ENCODE peak calls at places on chromosomes 13 and 19, in ten cellular contexts. J is omental fat pad, G is endothelial cell, E is endothelial cell of umbilical vein, P is lower leg skin, D is fibroblast of pulmonary artery, C is AG04450, H is DND-41, V is RWPE1, Z is IMR-90. L is an unnamed sample.

GRCh38 chr13:39688278-39688677 is 32.8 kb downstream of the COG6 start:
- DNase-seq in J (no peak), G (no peak), E (no peak), P (no peak), D (no peak), C (no peak), H (no peak), V (no peak), Z (no peak), L (no peak)

GRCh38 chr13:102742506-102742905 is 31.1 kb downstream of the TEX30 start:
- DNase-seq in J (no peak), G (no peak), E (no peak), P (no peak), D (no peak), C (no peak), H (no peak), V (no peak), Z (no peak), L (no peak)

GRCh38 chr13:66036024-66036614 is 1194.0 kb downstream of the PCDH9 start:
- DNase-seq in J (no peak), G (no peak), E (peak), P (no peak), D (peak), C (no peak), H (no peak), V (no peak), Z (peak), L (no peak)

GRCh38 chr19:18029617-18030338 is 21.8 kb downstream of the ARRDC2 start:
- DNase-seq in J (no peak), G (no peak), E (peak), P (no peak), D (peak), C (no peak), H (no peak), V (no peak), Z (peak), L (peak)

GRCh38 chr13:104318121-104318520 is 1251.9 kb upstream of the SLC10A2 start:
- DNase-seq in J (no peak), G (no peak), E (peak), P (no peak), D (peak), C (no peak), H (no peak), V (no peak), Z (peak), L (no peak)

GRCh38 chr13:45492538-45492937 is 27.8 kb downstream of the COG3 start:
- DNase-seq in J (no peak), G (no peak), E (no peak), P (no peak), D (peak), C (no peak), H (no peak), V (no peak), Z (peak), L (peak)

GRCh38 chr19:44714597-44715169 is 15.7 kb downstream of the CEACAM16 start:
- DNase-seq in J (no peak), G (no peak), E (no peak), P (no peak), D (no peak), C (no peak), H (no peak), V (no peak), Z (no peak), L (no peak)

GRCh38 chr13:101231751-101232428 is 184.4 kb downstream of the NALCN start:
- DNase-seq in J (no peak), G (no peak), E (no peak), P (no peak), D (no peak), C (no peak), H (no peak), V (peak), Z (peak), L (peak)

GRCh38 chr13:66673401-66673800 is 556.7 kb downstream of the PCDH9 start:
- DNase-seq in J (no peak), G (no peak), E (no peak), P (no peak), D (peak), C (peak), H (no peak), V (no peak), Z (peak), L (peak)

GRCh38 chr13:86976521-86977324 is 694.4 kb upstream of the SLITRK5 start:
- DNase-seq in J (no peak), G (no peak), E (no peak), P (no peak), D (no peak), C (no peak), H (no peak), V (no peak), Z (peak), L (no peak)

GRCh38 chr13:35524192-35524591 is 47.7 kb upstream of the MAB21L1 start:
- DNase-seq in J (no peak), G (no peak), E (no peak), P (no peak), D (no peak), C (no peak), H (no peak), V (no peak), Z (no peak), L (no peak)

GRCh38 chr13:47033216-47033615 is 136.4 kb upstream of the HTR2A start:
- DNase-seq in J (no peak), G (no peak), E (no peak), P (no peak), D (peak), C (no peak), H (no peak), V (no peak), Z (peak), L (peak)

GRCh38 chr13:26480246-26480855 is 77.1 kb upstream of the WASF3 start:
- DNase-seq in J (no peak), G (no peak), E (no peak), P (peak), D (peak), C (no peak), H (no peak), V (peak), Z (peak), L (peak)

GRCh38 chr19:38061294-38061693 is 154.3 kb downstream of the SIPA1L3 start:
- DNase-seq in J (no peak), G (no peak), E (no peak), P (no peak), D (peak), C (peak), H (no peak), V (peak), Z (peak), L (peak)

GRCh38 chr19:12778020-12778904 is 2.9 kb upstream of the HOOK2 start:
- DNase-seq in J (no peak), G (peak), E (peak), P (peak), D (peak), C (no peak), H (peak), V (peak), Z (peak), L (peak)

GRCh38 chr19:1619094-1619439 is 13.8 kb upstream of the UQCR11 start:
- DNase-seq in J (no peak), G (no peak), E (no peak), P (no peak), D (no peak), C (no peak), H (no peak), V (no peak), Z (no peak), L (no peak)

GRCh38 chr19:23070353-23070781 is 46.5 kb upstream of the ZNF730 start:
- DNase-seq in J (no peak), G (no peak), E (no peak), P (no peak), D (peak), C (no peak), H (no peak), V (no peak), Z (peak), L (no peak)
- TF ChIP-seq CTCF in J (no peak), G (no peak), E (peak), P (no peak), D (peak), C (peak), H (peak), V (no peak), Z (peak), L (peak)

GRCh38 chr13:68261105-68261504 is 1031.0 kb upstream of the PCDH9 start:
- DNase-seq in J (no peak), G (no peak), E (no peak), P (no peak), D (no peak), C (no peak), H (no peak), V (no peak), Z (no peak), L (no peak)
- TF ChIP-seq CTCF in J (no peak), G (no peak), E (no peak), P (no peak), D (no peak), C (no peak), H (no peak), V (no peak), Z (no peak), L (no peak)

GRCh38 chr19:23309926-23310325 is 59.7 kb upstream of the ZNF724 start:
- DNase-seq in J (no peak), G (no peak), E (no peak), P (no peak), D (no peak), C (no peak), H (no peak), V (no peak), Z (no peak), L (no peak)

GRCh38 chr19:23310729-23311211 is 60.6 kb upstream of the ZNF724 start:
- DNase-seq in J (no peak), G (no peak), E (no peak), P (no peak), D (no peak), C (no peak), H (no peak), V (peak), Z (no peak), L (no peak)

GRCh38 chr19:23311551-23311950 is 61.4 kb upstream of the ZNF724 start:
- DNase-seq in J (no peak), G (no peak), E (no peak), P (no peak), D (no peak), C (no peak), H (no peak), V (no peak), Z (no peak), L (no peak)

GRCh38 chr19:23304238-23304637 is 54.0 kb upstream of the ZNF724 start:
- DNase-seq in J (no peak), G (no peak), E (no peak), P (no peak), D (no peak), C (no peak), H (no peak), V (no peak), Z (no peak), L (no peak)

DNA sequence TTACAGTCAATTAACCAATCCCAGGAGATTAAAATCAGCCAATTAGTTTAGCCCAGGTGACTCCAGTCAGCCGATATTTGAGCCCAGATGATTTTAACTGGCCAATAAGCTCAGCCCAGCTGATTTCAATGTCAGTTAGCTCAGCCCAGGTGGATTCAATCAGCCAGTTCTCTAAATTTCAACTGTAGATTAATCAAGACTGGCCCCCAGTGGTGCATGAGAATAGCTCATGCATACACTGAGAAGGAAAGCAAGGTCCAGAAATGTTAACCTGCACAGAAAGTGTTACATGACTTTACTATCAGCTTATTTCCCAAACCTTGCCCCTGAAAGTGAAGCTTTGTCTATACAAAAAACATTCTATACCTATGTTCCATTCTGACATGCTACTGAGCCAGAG is 55.4 kb upstream of the ZNF724 start:
- DNase-seq in J (no peak), G (no peak), E (no peak), P (no peak), D (no peak), C (no peak), H (no peak), V (peak), Z (no peak), L (no peak)
- TF ChIP-seq CTCF in J (no peak), G (no peak), E (no peak), P (no peak), D (no peak), C (no peak), H (peak), V (no peak), Z (no peak), L (no peak)

DNA sequence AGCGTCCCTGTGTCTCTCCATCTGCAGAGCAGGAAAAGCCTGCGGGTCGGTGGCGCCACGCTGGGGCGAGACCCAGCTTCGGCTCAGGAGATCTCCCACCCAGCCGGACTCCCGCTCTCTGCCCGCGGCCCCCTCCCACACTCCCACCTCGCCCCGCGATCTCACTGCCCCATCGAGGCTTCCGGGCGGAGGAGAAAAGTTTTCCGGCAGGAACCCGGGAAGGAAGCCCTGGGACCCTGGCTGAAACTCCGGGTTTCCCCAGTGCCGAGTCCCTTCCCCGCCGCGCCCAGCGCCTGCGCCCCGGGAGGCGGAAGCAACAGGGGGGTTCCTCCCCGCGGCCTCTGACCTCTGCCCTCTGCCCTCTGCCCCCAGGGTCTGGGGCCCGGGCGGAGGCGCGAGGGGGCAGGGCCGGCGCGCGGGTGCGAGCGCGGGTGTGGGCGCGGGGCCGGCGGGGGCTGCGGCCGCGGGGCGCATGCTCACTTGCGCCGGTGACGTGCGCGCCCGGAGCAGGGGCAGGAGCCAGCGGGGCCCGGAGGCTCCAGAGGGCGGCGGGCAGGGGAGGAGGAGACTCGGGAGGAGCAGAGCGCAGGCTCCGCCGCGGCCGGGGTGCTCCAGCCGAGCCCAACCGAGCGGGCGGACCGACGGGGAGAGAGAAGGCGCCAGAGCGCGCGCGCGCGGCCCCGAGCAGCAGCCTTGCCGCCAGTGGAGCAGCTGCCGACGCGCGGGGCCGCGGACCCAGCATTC is at the start of gene ATP11A:
- DNase-seq in J (peak), G (peak), E (peak), P (peak), D (peak), C (peak), H (peak), V (peak), Z (peak), L (peak)
- TF ChIP-seq CTCF in J (no peak), G (no peak), E (no peak), P (no peak), D (no peak), C (no peak), H (peak), V (no peak), Z (no peak), L (no peak)

GRCh38 chr13:37046062-37046461 is 13.4 kb downstream of the SUPT20H start:
- DNase-seq in J (no peak), G (no peak), E (no peak), P (no peak), D (no peak), C (no peak), H (no peak), V (no peak), Z (no peak), L (no peak)

GRCh38 chr13:37047846-37048245 is 11.6 kb downstream of the SUPT20H start:
- DNase-seq in J (no peak), G (no peak), E (no peak), P (no peak), D (no peak), C (no peak), H (no peak), V (no peak), Z (no peak), L (no peak)

GRCh38 chr13:37047032-37047431 is 12.5 kb downstream of the SUPT20H start:
- DNase-seq in J (no peak), G (no peak), E (no peak), P (no peak), D (no peak), C (no peak), H (no peak), V (no peak), Z (no peak), L (no peak)

GRCh38 chr13:37049810-37050209 is 9.7 kb downstream of the SUPT20H start:
- DNase-seq in J (no peak), G (no peak), E (no peak), P (no peak), D (no peak), C (no peak), H (no peak), V (no peak), Z (no peak), L (no peak)
- TF ChIP-seq CTCF in J (no peak), G (peak), E (no peak), P (no peak), D (no peak), C (peak), H (peak), V (no peak), Z (no peak), L (peak)

DNA sequence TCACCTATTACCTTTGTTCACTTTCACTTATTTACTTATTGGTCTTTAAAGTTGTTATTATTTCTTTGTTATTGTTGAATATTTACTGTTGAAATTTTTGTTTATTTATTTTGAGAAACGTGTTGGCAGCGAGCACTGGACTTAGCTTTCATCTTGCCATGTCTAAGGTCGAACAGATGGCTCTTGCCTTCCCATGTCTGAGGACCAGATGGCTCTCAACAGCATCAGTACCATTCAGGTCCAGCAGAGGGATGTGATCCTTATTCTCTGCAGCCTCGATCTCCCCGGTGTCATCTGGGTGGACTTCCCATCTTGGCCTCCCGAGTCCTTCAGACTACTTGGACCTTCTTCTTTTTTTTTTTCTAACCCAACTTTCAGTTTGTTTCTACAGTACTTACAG is 1437.6 kb downstream of the UQCRFS1 start:
- DNase-seq in J (no peak), G (no peak), E (no peak), P (no peak), D (no peak), C (no peak), H (no peak), V (no peak), Z (no peak), L (no peak)
- TF ChIP-seq CTCF in J (no peak), G (no peak), E (no peak), P (no peak), D (no peak), C (no peak), H (no peak), V (no peak), Z (no peak), L (no peak)

GRCh38 chr19:4660181-4660791 is 9.9 kb downstream of the MYDGF start:
- DNase-seq in J (no peak), G (peak), E (peak), P (no peak), D (no peak), C (no peak), H (peak), V (no peak), Z (no peak), L (no peak)
- TF ChIP-seq CTCF in J (no peak), G (no peak), E (peak), P (no peak), D (peak), C (peak), H (peak), V (peak), Z (no peak), L (peak)

DNA sequence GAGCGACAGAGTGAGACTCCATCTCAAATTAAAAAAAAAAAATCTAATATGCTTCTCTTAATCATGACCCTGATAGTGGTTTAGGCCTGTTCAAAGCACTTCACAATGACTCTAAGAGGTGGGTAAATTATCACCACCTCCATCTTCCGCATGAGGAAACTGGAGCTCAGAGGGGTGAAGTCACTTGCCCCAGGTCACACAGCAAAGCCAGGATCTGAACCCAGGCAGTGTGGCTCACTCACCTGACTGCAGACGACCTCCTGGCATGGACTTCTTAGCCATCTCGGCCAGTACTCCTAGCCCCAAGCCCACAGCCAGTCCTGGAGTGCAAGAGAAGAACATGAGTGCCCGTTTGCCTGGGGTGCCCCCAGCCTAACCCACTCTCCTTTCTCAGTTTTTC is 6.9 kb downstream of the COQ8B start:
- DNase-seq in J (no peak), G (no peak), E (no peak), P (no peak), D (no peak), C (no peak), H (no peak), V (no peak), Z (no peak), L (no peak)
- TF ChIP-seq CTCF in J (no peak), G (no peak), E (no peak), P (no peak), D (no peak), C (no peak), H (no peak), V (no peak), Z (no peak), L (no peak)

DNA sequence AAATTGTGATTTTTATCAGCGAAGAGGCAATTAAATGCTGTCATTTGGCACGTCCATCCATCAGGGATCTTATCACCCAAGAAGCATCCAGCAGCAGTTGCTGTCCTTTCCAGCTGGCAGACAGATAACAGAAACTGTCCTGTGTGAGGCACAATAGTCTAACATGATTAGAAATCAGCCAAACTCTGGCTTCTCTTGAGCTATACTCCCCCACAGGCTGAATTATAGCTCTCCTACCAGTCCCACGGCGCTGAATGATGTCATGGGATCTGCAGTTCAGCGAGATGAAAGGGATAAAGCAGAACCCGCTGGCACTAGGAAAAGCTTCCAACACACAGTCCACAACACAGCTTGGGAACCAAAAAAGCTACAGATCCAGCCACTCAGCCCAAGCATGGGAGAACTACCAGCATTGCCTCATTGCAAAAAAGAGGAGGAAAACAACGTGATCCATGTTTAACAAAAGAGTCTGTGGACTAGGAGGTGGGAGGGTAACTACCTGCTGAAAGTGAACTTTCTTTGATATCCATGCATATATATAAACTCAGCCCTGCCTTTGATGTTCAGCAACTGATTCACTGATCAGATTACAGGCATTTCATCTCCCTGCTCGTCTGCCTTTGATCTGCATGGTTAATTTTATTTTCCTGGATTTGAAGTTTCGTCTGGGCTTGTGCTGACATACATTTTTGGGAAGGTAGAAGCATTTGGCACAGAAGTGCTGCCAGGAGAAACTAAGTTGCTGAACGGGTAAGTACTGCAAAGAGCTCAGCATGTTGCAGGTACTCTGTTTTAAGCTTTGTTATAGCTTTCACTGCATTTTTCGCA is at the start of gene TNFRSF19:
- DNase-seq in J (no peak), G (no peak), E (peak), P (no peak), D (peak), C (peak), H (no peak), V (no peak), Z (peak), L (peak)
- TF ChIP-seq CTCF in J (no peak), G (no peak), E (no peak), P (no peak), D (no peak), C (peak), H (no peak), V (no peak), Z (no peak), L (no peak)

GRCh38 chr13:44294868-44295267 is 78.8 kb upstream of the SERP2 start:
- DNase-seq in J (no peak), G (no peak), E (no peak), P (no peak), D (no peak), C (no peak), H (no peak), V (no peak), Z (no peak), L (no peak)

GRCh38 chr13:44299544-44299943 is 74.1 kb upstream of the SERP2 start:
- DNase-seq in J (no peak), G (no peak), E (no peak), P (no peak), D (no peak), C (no peak), H (no peak), V (no peak), Z (no peak), L (no peak)

GRCh38 chr13:44299142-44299541 is 74.5 kb upstream of the SERP2 start:
- DNase-seq in J (no peak), G (no peak), E (no peak), P (no peak), D (no peak), C (no peak), H (no peak), V (no peak), Z (peak), L (no peak)

GRCh38 chr13:44298314-44298713 is 75.3 kb upstream of the SERP2 start:
- DNase-seq in J (no peak), G (no peak), E (no peak), P (no peak), D (no peak), C (no peak), H (no peak), V (no peak), Z (peak), L (peak)

GRCh38 chr13:44296856-44297255 is 76.8 kb upstream of the SERP2 start:
- DNase-seq in J (no peak), G (no peak), E (no peak), P (no peak), D (no peak), C (no peak), H (no peak), V (no peak), Z (no peak), L (no peak)
- TF ChIP-seq CTCF in J (no peak), G (no peak), E (no peak), P (no peak), D (no peak), C (no peak), H (no peak), V (no peak), Z (no peak), L (no peak)

L was measured in HFFc6.